ENCODE peak calls at places on chromosomes 4 and X, in eight cellular contexts. V is activated CD8-positive, alpha-beta T cell treated with anti-CD3 and anti-CD28 coated beads, Interleukin-2, amount 10 ng/mL, durations not matched to agents 7 days and 5 days; M is stimulated activated CD4-positive, alpha-beta T cell treated with anti-CD3 and anti-CD28 coated beads, Interleukin-2, amount 100 ng/mL, for 24 hours; L is foreskin melanocyte; R is posterior vena cava; S is uterus; X is ovary; F is GM20000. U is an unnamed sample.

GRCh38 chrX:72554448-72555140 is 18.0 kb downstream of the HDAC8 start:
- DNase-seq in V (no peak), M (no peak), L (no peak), R (no peak), S (no peak), X (no peak), F (no peak), U (peak)

GRCh38 chrX:93420090-93420489 is 253.3 kb downstream of the NAP1L3 start:
- DNase-seq in V (no peak), M (no peak), L (no peak), R (no peak), S (no peak), X (no peak), F (no peak), U (no peak)

GRCh38 chrX:107398115-107398514 is 51.3 kb upstream of the FRMPD3 start:
- DNase-seq in V (no peak), M (no peak), L (no peak), R (no peak), S (no peak), X (no peak), F (peak), U (peak)

GRCh38 chr4:117831060-117831683 is 203.1 kb upstream of the NDST3 start:
- DNase-seq in V (no peak), M (no peak), L (no peak), R (no peak), S (no peak), X (no peak), F (no peak), U (no peak)

GRCh38 chr4:40559585-40560465 is 69.8 kb downstream of the RBM47 start:
- DNase-seq in V (no peak), M (no peak), L (no peak), R (no peak), S (no peak), X (no peak), F (no peak), U (no peak)

GRCh38 chr4:17687237-17687857 is 72.9 kb downstream of the MED28 start:
- DNase-seq in V (no peak), M (no peak), L (no peak), R (no peak), S (no peak), X (no peak), F (no peak), U (no peak)

GRCh38 chr4:152680988-152681731 is 1.4 kb upstream of the TMEM154 start:
- DNase-seq in V (no peak), M (no peak), L (no peak), R (no peak), S (no peak), X (no peak), F (no peak), U (no peak)

GRCh38 chr4:109702950-109703663 is at the start of gene CASP6:
- DNase-seq in V (peak), M (peak), L (peak), R (peak), S (peak), X (peak), F (peak), U (peak)

GRCh38 chr4:176002007-176002623 is 63.5 kb upstream of the WDR17 start:
- DNase-seq in V (no peak), M (no peak), L (no peak), R (peak), S (no peak), X (no peak), F (peak), U (peak)

GRCh38 chr4:151276787-151277557 is at the start of gene PRSS48:
- DNase-seq in V (peak), M (peak), L (peak), R (no peak), S (peak), X (peak), F (peak), U (peak)

GRCh38 chr4:142124874-142125273 is 488.5 kb downstream of the IL15 start:
- DNase-seq in V (no peak), M (no peak), L (no peak), R (no peak), S (no peak), X (no peak), F (no peak), U (no peak)

GRCh38 chrX:65723706-65724105 is 56.3 kb downstream of the MSN start:
- DNase-seq in V (peak), M (peak), L (peak), R (no peak), S (no peak), X (no peak), F (peak), U (no peak)

GRCh38 chrX:2679534-2680485 is 11.3 kb upstream of the CD99 start:
- DNase-seq in V (no peak), M (no peak), L (peak), R (peak), S (no peak), X (no peak), F (no peak), U (no peak)

GRCh38 chr4:182560358-182560757 is 317.2 kb downstream of the TENM3 start:
- DNase-seq in V (no peak), M (no peak), L (peak), R (no peak), S (no peak), X (no peak), F (no peak), U (no peak)

U was measured in tibial artery.